ENCODE peak calls at places on chromosomes 12 and 14, in five cellular contexts. One of them, this sample, is unnamed.

GRCh38 chr14:97873291-97873690 is 1076.1 kb downstream of the VRK1 start:
- DNase-seq in mucosa of descending colon: no peak
- DNase-seq in cardiac fibroblast: no peak
- DNase-seq in EH: no peak
- DNase-seq in CD4-positive, alpha-beta T cell: no peak
- DNase-seq in this sample: no peak

GRCh38 chr12:31989987-31990386 is 30.8 kb downstream of the RESF1 start:
- DNase-seq in mucosa of descending colon: no peak
- DNase-seq in cardiac fibroblast: peak
- DNase-seq in EH: peak
- DNase-seq in CD4-positive, alpha-beta T cell: no peak
- DNase-seq in this sample: peak

GRCh38 chr12:11711675-11712327 is 62.3 kb downstream of the ETV6 start:
- DNase-seq in mucosa of descending colon: no peak
- DNase-seq in cardiac fibroblast: peak
- DNase-seq in EH: peak
- DNase-seq in CD4-positive, alpha-beta T cell: no peak
- DNase-seq in this sample: peak

GRCh38 chr12:31853977-31854376 is 105.2 kb upstream of the RESF1 start:
- DNase-seq in mucosa of descending colon: no peak
- DNase-seq in cardiac fibroblast: no peak
- DNase-seq in EH: no peak
- DNase-seq in CD4-positive, alpha-beta T cell: no peak
- DNase-seq in this sample: no peak

GRCh38 chr14:33791971-33792370 is 158.9 kb downstream of the EGLN3 start:
- DNase-seq in mucosa of descending colon: no peak
- DNase-seq in cardiac fibroblast: no peak
- DNase-seq in EH: no peak
- DNase-seq in CD4-positive, alpha-beta T cell: no peak
- DNase-seq in this sample: no peak

GRCh38 chr14:68372363-68372762 is 420.5 kb downstream of the ZFP36L1 start:
- DNase-seq in mucosa of descending colon: no peak
- DNase-seq in cardiac fibroblast: no peak
- DNase-seq in EH: no peak
- DNase-seq in CD4-positive, alpha-beta T cell: no peak
- DNase-seq in this sample: no peak

GRCh38 chr14:89534896-89535615 is 118.0 kb upstream of the FOXN3 start:
- DNase-seq in mucosa of descending colon: no peak
- DNase-seq in cardiac fibroblast: peak
- DNase-seq in EH: peak
- DNase-seq in CD4-positive, alpha-beta T cell: no peak
- DNase-seq in this sample: peak

GRCh38 chr12:50647479-50647878 is 116.4 kb upstream of the ATF1 start:
- DNase-seq in mucosa of descending colon: no peak
- DNase-seq in cardiac fibroblast: peak
- DNase-seq in EH: peak
- DNase-seq in CD4-positive, alpha-beta T cell: no peak
- DNase-seq in this sample: peak

GRCh38 chr14:61477845-61478438 is 156.6 kb downstream of the PRKCH start:
- DNase-seq in mucosa of descending colon: peak
- DNase-seq in cardiac fibroblast: peak
- DNase-seq in EH: peak
- DNase-seq in CD4-positive, alpha-beta T cell: no peak
- DNase-seq in this sample: peak

GRCh38 chr14:72070458-72070857 is 138.2 kb downstream of the RGS6 start:
- DNase-seq in mucosa of descending colon: no peak
- DNase-seq in cardiac fibroblast: no peak
- DNase-seq in EH: no peak
- DNase-seq in CD4-positive, alpha-beta T cell: no peak
- DNase-seq in this sample: no peak

GRCh38 chr14:81144811-81145598 is 75.8 kb downstream of the GTF2A1 start:
- DNase-seq in mucosa of descending colon: no peak
- DNase-seq in cardiac fibroblast: no peak
- DNase-seq in EH: peak
- DNase-seq in CD4-positive, alpha-beta T cell: no peak
- DNase-seq in this sample: no peak

GRCh38 chr12:121723200-121723599 is 10.6 kb downstream of the TMEM120B start:
- DNase-seq in mucosa of descending colon: no peak
- DNase-seq in cardiac fibroblast: no peak
- DNase-seq in EH: no peak
- DNase-seq in CD4-positive, alpha-beta T cell: no peak
- DNase-seq in this sample: no peak

GRCh38 chr12:13135336-13136178 is 32.1 kb upstream of the GSG1 start:
- DNase-seq in mucosa of descending colon: no peak
- DNase-seq in cardiac fibroblast: peak
- DNase-seq in EH: peak
- DNase-seq in CD4-positive, alpha-beta T cell: no peak
- DNase-seq in this sample: peak

GRCh38 chr14:55047301-55048053 is 4.0 kb upstream of the MAPK1IP1L start:
- DNase-seq in mucosa of descending colon: no peak
- DNase-seq in cardiac fibroblast: no peak
- DNase-seq in EH: no peak
- DNase-seq in CD4-positive, alpha-beta T cell: no peak
- DNase-seq in this sample: no peak

GRCh38 chr12:17284873-17285272 is 678.9 kb upstream of the LMO3 start:
- DNase-seq in mucosa of descending colon: no peak
- DNase-seq in cardiac fibroblast: no peak
- DNase-seq in EH: no peak
- DNase-seq in CD4-positive, alpha-beta T cell: no peak
- DNase-seq in this sample: no peak

GRCh38 chr14:55102141-55102547 is 26.9 kb upstream of the LGALS3 start:
- DNase-seq in mucosa of descending colon: peak
- DNase-seq in cardiac fibroblast: peak
- DNase-seq in EH: peak
- DNase-seq in CD4-positive, alpha-beta T cell: peak
- DNase-seq in this sample: peak

GRCh38 chr12:42933461-42934081 is 344.0 kb upstream of the PRICKLE1 start:
- DNase-seq in mucosa of descending colon: no peak
- DNase-seq in cardiac fibroblast: no peak
- DNase-seq in EH: no peak
- DNase-seq in CD4-positive, alpha-beta T cell: no peak
- DNase-seq in this sample: no peak

GRCh38 chr12:77855548-77855947 is 24.9 kb downstream of the NAV3 start:
- DNase-seq in mucosa of descending colon: no peak
- DNase-seq in cardiac fibroblast: peak
- DNase-seq in EH: no peak
- DNase-seq in CD4-positive, alpha-beta T cell: no peak
- DNase-seq in this sample: no peak

GRCh38 chr14:68924392-68925158 is 54.5 kb downstream of the ACTN1 start:
- DNase-seq in mucosa of descending colon: no peak
- DNase-seq in cardiac fibroblast: no peak
- DNase-seq in EH: peak
- DNase-seq in CD4-positive, alpha-beta T cell: no peak
- DNase-seq in this sample: no peak

GRCh38 chr12:51951843-51952722 is 584 bp downstream of the ACVR1B start:
- DNase-seq in mucosa of descending colon: peak
- DNase-seq in cardiac fibroblast: peak
- DNase-seq in EH: peak
- DNase-seq in CD4-positive, alpha-beta T cell: no peak
- DNase-seq in this sample: no peak

GRCh38 chr14:75514673-75515630 is 7.3 kb upstream of the BATF start:
- DNase-seq in mucosa of descending colon: peak
- DNase-seq in cardiac fibroblast: peak
- DNase-seq in EH: peak
- DNase-seq in CD4-positive, alpha-beta T cell: peak
- DNase-seq in this sample: peak

GRCh38 chr12:32478166-32478565 is 78.8 kb downstream of the FGD4 start:
- DNase-seq in mucosa of descending colon: no peak
- DNase-seq in cardiac fibroblast: no peak
- DNase-seq in EH: no peak
- DNase-seq in CD4-positive, alpha-beta T cell: no peak
- DNase-seq in this sample: no peak

GRCh38 chr12:79547044-79547734 is 143.6 kb downstream of the PAWR start:
- DNase-seq in mucosa of descending colon: no peak
- DNase-seq in cardiac fibroblast: peak
- DNase-seq in EH: peak
- DNase-seq in CD4-positive, alpha-beta T cell: no peak
- DNase-seq in this sample: peak

GRCh38 chr14:38400751-38401150 is 144.9 kb upstream of the CLEC14A start:
- DNase-seq in mucosa of descending colon: no peak
- DNase-seq in cardiac fibroblast: no peak
- DNase-seq in EH: no peak
- DNase-seq in CD4-positive, alpha-beta T cell: no peak
- DNase-seq in this sample: no peak

GRCh38 chr12:54977155-54977554 is 7.4 kb downstream of the TESPA1 start:
- DNase-seq in mucosa of descending colon: no peak
- DNase-seq in cardiac fibroblast: peak
- DNase-seq in EH: peak
- DNase-seq in CD4-positive, alpha-beta T cell: no peak
- DNase-seq in this sample: peak

GRCh38 chr14:25150934-25151790 is 101.2 kb upstream of the STXBP6 start:
- DNase-seq in mucosa of descending colon: no peak
- DNase-seq in cardiac fibroblast: peak
- DNase-seq in EH: peak
- DNase-seq in CD4-positive, alpha-beta T cell: no peak
- DNase-seq in this sample: peak

GRCh38 chr12:121792607-121793500 is 634 bp downstream of the RHOF start:
- DNase-seq in mucosa of descending colon: peak
- DNase-seq in cardiac fibroblast: no peak
- DNase-seq in EH: no peak
- DNase-seq in CD4-positive, alpha-beta T cell: no peak
- DNase-seq in this sample: no peak

GRCh38 chr14:26522985-26523384 is 74.8 kb downstream of the NOVA1 start:
- DNase-seq in mucosa of descending colon: no peak
- DNase-seq in cardiac fibroblast: peak
- DNase-seq in EH: no peak
- DNase-seq in CD4-positive, alpha-beta T cell: no peak
- DNase-seq in this sample: peak

GRCh38 chr12:122190842-122191668 is 8.1 kb downstream of the LRRC43 start:
- DNase-seq in mucosa of descending colon: peak
- DNase-seq in cardiac fibroblast: peak
- DNase-seq in EH: peak
- DNase-seq in CD4-positive, alpha-beta T cell: peak
- DNase-seq in this sample: peak

GRCh38 chr12:5259523-5259922 is 172.4 kb upstream of the NTF3 start:
- DNase-seq in mucosa of descending colon: no peak
- DNase-seq in cardiac fibroblast: no peak
- DNase-seq in EH: peak
- DNase-seq in CD4-positive, alpha-beta T cell: no peak
- DNase-seq in this sample: no peak

GRCh38 chr12:123113038-123113437 is 37.9 kb downstream of the PITPNM2 start:
- DNase-seq in mucosa of descending colon: no peak
- DNase-seq in cardiac fibroblast: no peak
- DNase-seq in EH: no peak
- DNase-seq in CD4-positive, alpha-beta T cell: no peak
- DNase-seq in this sample: no peak

GRCh38 chr14:36646664-36647416 is 14.8 kb upstream of the PAX9 start:
- DNase-seq in mucosa of descending colon: peak
- DNase-seq in cardiac fibroblast: no peak
- DNase-seq in EH: no peak
- DNase-seq in CD4-positive, alpha-beta T cell: no peak
- DNase-seq in this sample: no peak

GRCh38 chr14:22556021-22556989 is 32.7 kb downstream of the DAD1 start:
- DNase-seq in mucosa of descending colon: peak
- DNase-seq in cardiac fibroblast: peak
- DNase-seq in EH: peak
- DNase-seq in CD4-positive, alpha-beta T cell: peak
- DNase-seq in this sample: peak

GRCh38 chr14:20659813-20660395 is 18.4 kb upstream of the OR6S1 start:
- DNase-seq in mucosa of descending colon: no peak
- DNase-seq in cardiac fibroblast: peak
- DNase-seq in EH: no peak
- DNase-seq in CD4-positive, alpha-beta T cell: no peak
- DNase-seq in this sample: no peak

GRCh38 chr12:48119834-48120195 is 651 bp downstream of the PFKM start:
- DNase-seq in mucosa of descending colon: no peak
- DNase-seq in cardiac fibroblast: no peak
- DNase-seq in EH: no peak
- DNase-seq in CD4-positive, alpha-beta T cell: no peak
- DNase-seq in this sample: no peak

GRCh38 chr12:104288635-104289258 is 14.8 kb upstream of the EID3 start:
- DNase-seq in mucosa of descending colon: peak
- DNase-seq in cardiac fibroblast: peak
- DNase-seq in EH: peak
- DNase-seq in CD4-positive, alpha-beta T cell: peak
- DNase-seq in this sample: peak

GRCh38 chr14:90645842-90646443 is 170.3 kb downstream of the TTC7B start:
- DNase-seq in mucosa of descending colon: no peak
- DNase-seq in cardiac fibroblast: peak
- DNase-seq in EH: peak
- DNase-seq in CD4-positive, alpha-beta T cell: no peak
- DNase-seq in this sample: peak

GRCh38 chr12:100427078-100427477 is 46.6 kb upstream of the NR1H4 start:
- DNase-seq in mucosa of descending colon: no peak
- DNase-seq in cardiac fibroblast: peak
- DNase-seq in EH: peak
- DNase-seq in CD4-positive, alpha-beta T cell: no peak
- DNase-seq in this sample: peak

GRCh38 chr14:100128688-100129087 is 30.8 kb downstream of the DEGS2 start:
- DNase-seq in mucosa of descending colon: no peak
- DNase-seq in cardiac fibroblast: no peak
- DNase-seq in EH: no peak
- DNase-seq in CD4-positive, alpha-beta T cell: no peak
- DNase-seq in this sample: no peak

GRCh38 chr12:92784795-92785562 is 82.2 kb downstream of the PLEKHG7 start:
- DNase-seq in mucosa of descending colon: no peak
- DNase-seq in cardiac fibroblast: peak
- DNase-seq in EH: peak
- DNase-seq in CD4-positive, alpha-beta T cell: peak
- DNase-seq in this sample: peak